ENCODE peak calls at places on chromosomes 2 and 18, in ten cellular contexts. One of them, this sample, is unnamed.

GRCh38 chr18:25052426-25052825 is 299.5 kb downstream of the ZNF521 start:
- DNase-seq in CD8-positive, alpha-beta T cell: no peak
- DNase-seq in EL: no peak
- DNase-seq in mesendoderm: no peak
- DNase-seq in T-helper 9 cell: no peak
- DNase-seq in spleen: no peak
- DNase-seq in activated CD4-positive, alpha-beta T cell treated with anti-CD3 and anti-CD28 coated beads, Interleukin-2, amount 50 U/mL, for 1 hour: no peak
- DNase-seq in NCI-H1417 treated with DMSO at 0.1 percent for 48 hours: no peak
- DNase-seq in lower lobe of right lung: no peak
- DNase-seq in dermis blood vessel endothelial cell: no peak
- DNase-seq in this sample: no peak

GRCh38 chr18:65983750-65984149 is 232.9 kb downstream of the CDH7 start:
- DNase-seq in CD8-positive, alpha-beta T cell: no peak
- DNase-seq in EL: no peak
- DNase-seq in mesendoderm: no peak
- DNase-seq in T-helper 9 cell: no peak
- DNase-seq in spleen: no peak
- DNase-seq in activated CD4-positive, alpha-beta T cell treated with anti-CD3 and anti-CD28 coated beads, Interleukin-2, amount 50 U/mL, for 1 hour: no peak
- DNase-seq in NCI-H1417 treated with DMSO at 0.1 percent for 48 hours: no peak
- DNase-seq in lower lobe of right lung: no peak
- DNase-seq in dermis blood vessel endothelial cell: no peak
- DNase-seq in this sample: no peak

GRCh38 chr2:69375494-69376353 is 11.3 kb downstream of the GFPT1 start:
- DNase-seq in CD8-positive, alpha-beta T cell: no peak
- DNase-seq in EL: peak
- DNase-seq in mesendoderm: peak
- DNase-seq in T-helper 9 cell: no peak
- DNase-seq in spleen: no peak
- DNase-seq in activated CD4-positive, alpha-beta T cell treated with anti-CD3 and anti-CD28 coated beads, Interleukin-2, amount 50 U/mL, for 1 hour: no peak
- DNase-seq in NCI-H1417 treated with DMSO at 0.1 percent for 48 hours: peak
- DNase-seq in lower lobe of right lung: no peak
- DNase-seq in dermis blood vessel endothelial cell: peak
- DNase-seq in this sample: no peak

GRCh38 chr2:45390433-45390832 is 220.6 kb downstream of the SRBD1 start:
- DNase-seq in CD8-positive, alpha-beta T cell: no peak
- DNase-seq in EL: no peak
- DNase-seq in mesendoderm: no peak
- DNase-seq in T-helper 9 cell: no peak
- DNase-seq in spleen: no peak
- DNase-seq in activated CD4-positive, alpha-beta T cell treated with anti-CD3 and anti-CD28 coated beads, Interleukin-2, amount 50 U/mL, for 1 hour: no peak
- DNase-seq in NCI-H1417 treated with DMSO at 0.1 percent for 48 hours: no peak
- DNase-seq in lower lobe of right lung: no peak
- DNase-seq in dermis blood vessel endothelial cell: peak
- DNase-seq in this sample: no peak

GRCh38 chr2:213015387-213016165 is 135.8 kb downstream of the IKZF2 start:
- DNase-seq in CD8-positive, alpha-beta T cell: no peak
- DNase-seq in EL: no peak
- DNase-seq in mesendoderm: no peak
- DNase-seq in T-helper 9 cell: no peak
- DNase-seq in spleen: no peak
- DNase-seq in activated CD4-positive, alpha-beta T cell treated with anti-CD3 and anti-CD28 coated beads, Interleukin-2, amount 50 U/mL, for 1 hour: no peak
- DNase-seq in NCI-H1417 treated with DMSO at 0.1 percent for 48 hours: no peak
- DNase-seq in lower lobe of right lung: no peak
- DNase-seq in dermis blood vessel endothelial cell: no peak
- DNase-seq in this sample: no peak

GRCh38 chr2:216829533-216829932 is 30.3 kb downstream of the TNP1 start:
- DNase-seq in CD8-positive, alpha-beta T cell: no peak
- DNase-seq in EL: peak
- DNase-seq in mesendoderm: no peak
- DNase-seq in T-helper 9 cell: no peak
- DNase-seq in spleen: no peak
- DNase-seq in activated CD4-positive, alpha-beta T cell treated with anti-CD3 and anti-CD28 coated beads, Interleukin-2, amount 50 U/mL, for 1 hour: no peak
- DNase-seq in NCI-H1417 treated with DMSO at 0.1 percent for 48 hours: no peak
- DNase-seq in lower lobe of right lung: peak
- DNase-seq in dermis blood vessel endothelial cell: peak
- DNase-seq in this sample: no peak

GRCh38 chr18:43422483-43422882 is 145.2 kb upstream of the SYT4 start:
- DNase-seq in CD8-positive, alpha-beta T cell: no peak
- DNase-seq in EL: no peak
- DNase-seq in mesendoderm: peak
- DNase-seq in T-helper 9 cell: no peak
- DNase-seq in spleen: no peak
- DNase-seq in activated CD4-positive, alpha-beta T cell treated with anti-CD3 and anti-CD28 coated beads, Interleukin-2, amount 50 U/mL, for 1 hour: no peak
- DNase-seq in NCI-H1417 treated with DMSO at 0.1 percent for 48 hours: no peak
- DNase-seq in lower lobe of right lung: no peak
- DNase-seq in dermis blood vessel endothelial cell: no peak
- DNase-seq in this sample: no peak

GRCh38 chr2:149579972-149580882 is 7.3 kb downstream of the MMADHC start:
- DNase-seq in CD8-positive, alpha-beta T cell: no peak
- DNase-seq in EL: peak
- DNase-seq in mesendoderm: no peak
- DNase-seq in T-helper 9 cell: no peak
- DNase-seq in spleen: no peak
- DNase-seq in activated CD4-positive, alpha-beta T cell treated with anti-CD3 and anti-CD28 coated beads, Interleukin-2, amount 50 U/mL, for 1 hour: no peak
- DNase-seq in NCI-H1417 treated with DMSO at 0.1 percent for 48 hours: no peak
- DNase-seq in lower lobe of right lung: no peak
- DNase-seq in dermis blood vessel endothelial cell: no peak
- DNase-seq in this sample: no peak

GRCh38 chr18:64245461-64245860 is 96.6 kb upstream of the LINC00305 start:
- DNase-seq in CD8-positive, alpha-beta T cell: no peak
- DNase-seq in EL: no peak
- DNase-seq in mesendoderm: no peak
- DNase-seq in T-helper 9 cell: no peak
- DNase-seq in spleen: no peak
- DNase-seq in activated CD4-positive, alpha-beta T cell treated with anti-CD3 and anti-CD28 coated beads, Interleukin-2, amount 50 U/mL, for 1 hour: no peak
- DNase-seq in NCI-H1417 treated with DMSO at 0.1 percent for 48 hours: no peak
- DNase-seq in lower lobe of right lung: no peak
- DNase-seq in dermis blood vessel endothelial cell: no peak
- DNase-seq in this sample: no peak

GRCh38 chr18:75438891-75439290 is 11.4 kb upstream of the SMIM21 start:
- DNase-seq in CD8-positive, alpha-beta T cell: no peak
- DNase-seq in EL: peak
- DNase-seq in mesendoderm: no peak
- DNase-seq in T-helper 9 cell: no peak
- DNase-seq in spleen: no peak
- DNase-seq in activated CD4-positive, alpha-beta T cell treated with anti-CD3 and anti-CD28 coated beads, Interleukin-2, amount 50 U/mL, for 1 hour: no peak
- DNase-seq in NCI-H1417 treated with DMSO at 0.1 percent for 48 hours: no peak
- DNase-seq in lower lobe of right lung: no peak
- DNase-seq in dermis blood vessel endothelial cell: no peak
- DNase-seq in this sample: no peak

GRCh38 chr2:88099798-88100488 is 27.9 kb downstream of the FABP1 start:
- DNase-seq in CD8-positive, alpha-beta T cell: no peak
- DNase-seq in EL: peak
- DNase-seq in mesendoderm: peak
- DNase-seq in T-helper 9 cell: no peak
- DNase-seq in spleen: no peak
- DNase-seq in activated CD4-positive, alpha-beta T cell treated with anti-CD3 and anti-CD28 coated beads, Interleukin-2, amount 50 U/mL, for 1 hour: no peak
- DNase-seq in NCI-H1417 treated with DMSO at 0.1 percent for 48 hours: no peak
- DNase-seq in lower lobe of right lung: no peak
- DNase-seq in dermis blood vessel endothelial cell: no peak
- DNase-seq in this sample: no peak

GRCh38 chr2:46117379-46117778 is 179.8 kb upstream of the EPAS1 start:
- DNase-seq in CD8-positive, alpha-beta T cell: no peak
- DNase-seq in EL: peak
- DNase-seq in mesendoderm: no peak
- DNase-seq in T-helper 9 cell: no peak
- DNase-seq in spleen: no peak
- DNase-seq in activated CD4-positive, alpha-beta T cell treated with anti-CD3 and anti-CD28 coated beads, Interleukin-2, amount 50 U/mL, for 1 hour: no peak
- DNase-seq in NCI-H1417 treated with DMSO at 0.1 percent for 48 hours: no peak
- DNase-seq in lower lobe of right lung: no peak
- DNase-seq in dermis blood vessel endothelial cell: peak
- DNase-seq in this sample: no peak

GRCh38 chr2:11498543-11499034 is 32.6 kb upstream of the E2F6 start:
- DNase-seq in CD8-positive, alpha-beta T cell: no peak
- DNase-seq in EL: peak
- DNase-seq in mesendoderm: no peak
- DNase-seq in T-helper 9 cell: no peak
- DNase-seq in spleen: peak
- DNase-seq in activated CD4-positive, alpha-beta T cell treated with anti-CD3 and anti-CD28 coated beads, Interleukin-2, amount 50 U/mL, for 1 hour: no peak
- DNase-seq in NCI-H1417 treated with DMSO at 0.1 percent for 48 hours: no peak
- DNase-seq in lower lobe of right lung: no peak
- DNase-seq in dermis blood vessel endothelial cell: no peak
- DNase-seq in this sample: no peak

GRCh38 chr2:172021074-172021931 is 21.6 kb downstream of the METAP1D start:
- DNase-seq in CD8-positive, alpha-beta T cell: no peak
- DNase-seq in EL: no peak
- DNase-seq in mesendoderm: peak
- DNase-seq in T-helper 9 cell: no peak
- DNase-seq in spleen: no peak
- DNase-seq in activated CD4-positive, alpha-beta T cell treated with anti-CD3 and anti-CD28 coated beads, Interleukin-2, amount 50 U/mL, for 1 hour: no peak
- DNase-seq in NCI-H1417 treated with DMSO at 0.1 percent for 48 hours: no peak
- DNase-seq in lower lobe of right lung: no peak
- DNase-seq in dermis blood vessel endothelial cell: no peak
- DNase-seq in this sample: no peak